ENCODE peak calls at places on chromosomes 12 and 14, in ten cellular contexts. S is esophagus squamous epithelium; O is neural progenitor cell; I is tibial artery; C is activated CD8-positive, alpha-beta T cell treated with anti-CD3 and anti-CD28 coated beads for 36 hours; K is NCI-H1105; F is PC-9; M is NCI-H1092; G is Caki2; Q is stimulated activated CD4-positive, alpha-beta T cell treated with anti-CD3 and anti-CD28 coated beads, TNF-alpha, amount 100 ng/mL, for 4 hours. X is an unnamed sample.
A peak's percentile ranks its signal among the peaks of the same experiment; 100 is the strongest.

GRCh38 chr14:51430600-51430999 is 190.6 kb downstream of the TMX1 start:
- DNase-seq in S (no peak), O (peak; percentile 52), I (no peak), C (no peak), K (no peak), F (no peak), M (no peak), G (no peak), Q (no peak), X (peak; percentile 30)

GRCh38 chr12:632102-632696 is 31.0 kb downstream of the NINJ2 start:
- DNase-seq in S (no peak), O (peak; percentile 77), I (peak; percentile 25), C (no peak), K (no peak), F (peak; percentile 77), M (no peak), G (peak; percentile 82), Q (no peak), X (peak; percentile 83)

GRCh38 chr14:102659797-102660196 is 67.3 kb downstream of the RCOR1 start:
- DNase-seq in S (no peak), O (no peak), I (no peak), C (no peak), K (no peak), F (no peak), M (no peak), G (peak; percentile 27), Q (no peak), X (peak; percentile 74)

GRCh38 chr12:26266881-26267280 is 71.5 kb downstream of the SSPN start:
- DNase-seq in S (no peak), O (no peak), I (no peak), C (no peak), K (no peak), F (no peak), M (no peak), G (no peak), Q (no peak), X (no peak)

GRCh38 chr14:70358631-70359030 is 852 bp downstream of the COX16 start:
- DNase-seq in S (no peak), O (no peak), I (no peak), C (no peak), K (no peak), F (no peak), M (no peak), G (no peak), Q (no peak), X (peak; percentile 14)

GRCh38 chr12:121513464-121514183 is 67.2 kb downstream of the KDM2B start:
- DNase-seq in S (no peak), O (peak; percentile 54), I (no peak), C (peak; percentile 39), K (no peak), F (peak; percentile 75), M (no peak), G (peak; percentile 84), Q (no peak), X (no peak)

GRCh38 chr14:95039259-95039992 is 117.9 kb downstream of the DICER1 start:
- DNase-seq in S (no peak), O (no peak), I (no peak), C (no peak), K (no peak), F (no peak), M (no peak), G (no peak), Q (no peak), X (no peak)

GRCh38 chr14:81303258-81303935 is 82.6 kb upstream of the GTF2A1 start:
- DNase-seq in S (no peak), O (no peak), I (no peak), C (peak; percentile 75), K (peak; percentile 6), F (peak; percentile 71), M (no peak), G (peak; percentile 88), Q (no peak), X (no peak)

GRCh38 chr12:93892431-93893210 is 215.4 kb downstream of the CRADD start:
- DNase-seq in S (no peak), O (peak; percentile 82), I (no peak), C (no peak), K (no peak), F (no peak), M (no peak), G (no peak), Q (no peak), X (no peak)

GRCh38 chr14:87260460-87260859 is 732.5 kb downstream of the GALC start:
- DNase-seq in S (no peak), O (peak; percentile 78), I (no peak), C (no peak), K (no peak), F (no peak), M (no peak), G (no peak), Q (no peak), X (no peak)

GRCh38 chr14:33788116-33788515 is 162.8 kb downstream of the EGLN3 start:
- DNase-seq in S (no peak), O (peak; percentile 49), I (no peak), C (no peak), K (no peak), F (no peak), M (no peak), G (no peak), Q (no peak), X (no peak)